ENCODE peak calls at places on chromosomes 6 and 20, in six cellular contexts. One of them, this sample, is unnamed.

GRCh38 chr20:41769650-41770049 is 151.5 kb upstream of the CHD6 start:
- DNase-seq in heart right ventricle: no peak
- DNase-seq in immature natural killer cell: no peak
- DNase-seq in esophagus muscularis mucosa: peak; percentile 91
- DNase-seq in iris pigment epithelial cell: no peak
- DNase-seq in stimulated activated CD4-positive, alpha-beta T cell treated with anti-CD3 and anti-CD28 coated beads, Interleukin-1b, Interleukin-23, amount 100 ng/mL, for 4 hours: no peak
- DNase-seq in this sample: peak; percentile 31

GRCh38 chr20:5073154-5074049 is 46.4 kb downstream of the PCNA start:
- DNase-seq in esophagus muscularis mucosa: no peak
- DNase-seq in stimulated activated CD4-positive, alpha-beta T cell treated with anti-CD3 and anti-CD28 coated beads, Interleukin-1b, Interleukin-23, amount 100 ng/mL, for 4 hours: no peak
- DNase-seq in heart right ventricle: peak; percentile 88
- DNase-seq in iris pigment epithelial cell: peak; percentile 31
- DNase-seq in immature natural killer cell: no peak
- DNase-seq in this sample: peak; percentile 23

GRCh38 chr20:63066506-63067265 is 59.9 kb upstream of the BHLHE23 start:
- DNase-seq in stimulated activated CD4-positive, alpha-beta T cell treated with anti-CD3 and anti-CD28 coated beads, Interleukin-1b, Interleukin-23, amount 100 ng/mL, for 4 hours: no peak
- DNase-seq in iris pigment epithelial cell: no peak
- DNase-seq in heart right ventricle: no peak
- DNase-seq in esophagus muscularis mucosa: no peak
- DNase-seq in immature natural killer cell: no peak
- DNase-seq in this sample: no peak

GRCh38 chr6:119110601-119111548 is 32.4 kb upstream of the FAM184A start:
- DNase-seq in iris pigment epithelial cell: peak; percentile 59
- DNase-seq in heart right ventricle: peak; percentile 55
- DNase-seq in esophagus muscularis mucosa: peak; percentile 34
- DNase-seq in stimulated activated CD4-positive, alpha-beta T cell treated with anti-CD3 and anti-CD28 coated beads, Interleukin-1b, Interleukin-23, amount 100 ng/mL, for 4 hours: peak; percentile 50
- DNase-seq in immature natural killer cell: peak; percentile 23
- DNase-seq in this sample: peak; percentile 37

GRCh38 chr20:43737925-43738324 is 11.1 kb upstream of the GTSF1L start:
- DNase-seq in immature natural killer cell: no peak
- DNase-seq in heart right ventricle: no peak
- DNase-seq in stimulated activated CD4-positive, alpha-beta T cell treated with anti-CD3 and anti-CD28 coated beads, Interleukin-1b, Interleukin-23, amount 100 ng/mL, for 4 hours: no peak
- DNase-seq in esophagus muscularis mucosa: no peak
- DNase-seq in iris pigment epithelial cell: no peak
- DNase-seq in this sample: no peak

GRCh38 chr6:2918936-2919335 is 15.8 kb upstream of the SERPINB9 start:
- DNase-seq in iris pigment epithelial cell: no peak
- DNase-seq in immature natural killer cell: no peak
- DNase-seq in stimulated activated CD4-positive, alpha-beta T cell treated with anti-CD3 and anti-CD28 coated beads, Interleukin-1b, Interleukin-23, amount 100 ng/mL, for 4 hours: no peak
- DNase-seq in esophagus muscularis mucosa: no peak
- DNase-seq in heart right ventricle: no peak
- DNase-seq in this sample: no peak

GRCh38 chr6:140183881-140184280 is 809.4 kb upstream of the CITED2 start:
- DNase-seq in esophagus muscularis mucosa: no peak
- DNase-seq in heart right ventricle: no peak
- DNase-seq in stimulated activated CD4-positive, alpha-beta T cell treated with anti-CD3 and anti-CD28 coated beads, Interleukin-1b, Interleukin-23, amount 100 ng/mL, for 4 hours: no peak
- DNase-seq in iris pigment epithelial cell: peak; percentile 9
- DNase-seq in immature natural killer cell: no peak
- DNase-seq in this sample: no peak

GRCh38 chr20:22490287-22491187 is 93.8 kb downstream of the FOXA2 start:
- DNase-seq in stimulated activated CD4-positive, alpha-beta T cell treated with anti-CD3 and anti-CD28 coated beads, Interleukin-1b, Interleukin-23, amount 100 ng/mL, for 4 hours: no peak
- DNase-seq in esophagus muscularis mucosa: peak; percentile 72
- DNase-seq in iris pigment epithelial cell: no peak
- DNase-seq in heart right ventricle: no peak
- DNase-seq in immature natural killer cell: no peak
- DNase-seq in this sample: peak; percentile 98

GRCh38 chr6:156590482-156590881 is 186.7 kb upstream of the ARID1B start:
- DNase-seq in esophagus muscularis mucosa: no peak
- DNase-seq in immature natural killer cell: no peak
- DNase-seq in stimulated activated CD4-positive, alpha-beta T cell treated with anti-CD3 and anti-CD28 coated beads, Interleukin-1b, Interleukin-23, amount 100 ng/mL, for 4 hours: no peak
- DNase-seq in heart right ventricle: no peak
- DNase-seq in iris pigment epithelial cell: no peak
- DNase-seq in this sample: no peak

GRCh38 chr6:128421788-128422187 is 98.6 kb downstream of the PTPRK start:
- DNase-seq in iris pigment epithelial cell: no peak
- DNase-seq in stimulated activated CD4-positive, alpha-beta T cell treated with anti-CD3 and anti-CD28 coated beads, Interleukin-1b, Interleukin-23, amount 100 ng/mL, for 4 hours: no peak
- DNase-seq in immature natural killer cell: no peak
- DNase-seq in heart right ventricle: no peak
- DNase-seq in esophagus muscularis mucosa: no peak
- DNase-seq in this sample: no peak

GRCh38 chr6:15160812-15161211 is 85.1 kb upstream of the JARID2 start:
- DNase-seq in heart right ventricle: no peak
- DNase-seq in iris pigment epithelial cell: no peak
- DNase-seq in immature natural killer cell: no peak
- DNase-seq in esophagus muscularis mucosa: no peak
- DNase-seq in stimulated activated CD4-positive, alpha-beta T cell treated with anti-CD3 and anti-CD28 coated beads, Interleukin-1b, Interleukin-23, amount 100 ng/mL, for 4 hours: no peak
- DNase-seq in this sample: no peak